ENCODE peak calls at places on chromosomes 12 and 14, in nine cellular contexts. S, W, N, H, Z, T, Y, J and B are unnamed samples.

GRCh38 chr12:34033628-34034296 is 11.5 kb downstream of the ALG10 start:
- DNase-seq in N (peak; percentile 43), J (peak; percentile 11), Z (no peak), H (peak; percentile 3), S (no peak), W (no peak), Y (no peak), T (no peak), B (peak; percentile 2)

GRCh38 chr12:12265571-12266388 is 1.1 kb downstream of the LRP6 start:
- DNase-seq in S (no peak), N (peak; percentile 62), W (no peak), Z (no peak), T (peak; percentile 11), Y (no peak), H (peak; percentile 59), J (peak; percentile 29), B (no peak)

GRCh38 chr12:53722450-53723041 is 4.7 kb downstream of the CALCOCO1 start:
- DNase-seq in T (no peak), Y (no peak), J (no peak), S (no peak), N (no peak), Z (no peak), H (no peak), W (no peak), B (peak; percentile 20)

GRCh38 chr14:91955168-91955567 is 7.7 kb upstream of the FBLN5 start:
- DNase-seq in N (no peak), Z (no peak), Y (no peak), T (no peak), S (no peak), W (no peak), H (no peak), J (no peak), B (no peak)

GRCh38 chr12:96399081-96399918 is 939 bp downstream of the CDK17 start:
- DNase-seq in N (peak; percentile 83), Z (peak; percentile 79), J (peak; percentile 76), T (peak; percentile 73), H (peak; percentile 39), Y (peak; percentile 47), S (peak; percentile 93), W (peak; percentile 25), B (no peak)

GRCh38 chr14:71780075-71780474 is 152.2 kb upstream of the RGS6 start:
- DNase-seq in T (no peak), W (no peak), Y (no peak), H (no peak), J (no peak), N (no peak), Z (no peak), S (no peak), B (no peak)

GRCh38 chr12:109153711-109154434 is 37.5 kb downstream of the ACACB start:
- DNase-seq in Z (peak; percentile 9), H (no peak), S (peak; percentile 72), W (no peak), Y (peak; percentile 50), N (no peak), J (no peak), T (peak; percentile 12), B (no peak)

GRCh38 chr12:65857875-65858274 is 33.6 kb downstream of the HMGA2 start:
- DNase-seq in Y (no peak), W (no peak), Z (no peak), S (no peak), N (no peak), J (no peak), T (no peak), H (no peak), B (no peak)